ENCODE peak calls at places on chromosomes 12 and 14, in seven cellular contexts. A, X, W, B, Z, S and T are unnamed samples.

GRCh38 chr12:101097829-101098580 is 112.0 kb downstream of the SLC5A8 start:
- DNase-seq in A (no peak), X (no peak), W (no peak), Z (no peak), S (no peak), B (no peak), T (no peak)

GRCh38 chr12:51976376-51977160 is 25.1 kb downstream of the ACVR1B start:
- DNase-seq in X (no peak), Z (no peak), A (no peak), B (no peak), S (no peak), W (no peak), T (no peak)

GRCh38 chr12:97235102-97235501 is 227.5 kb upstream of the RMST start:
- DNase-seq in A (no peak), Z (no peak), S (no peak), B (no peak), W (no peak), X (no peak), T (no peak)

GRCh38 chr14:29810064-29810463 is 117.6 kb downstream of the PRKD1 start:
- DNase-seq in W (no peak), B (no peak), A (no peak), S (no peak), X (no peak), Z (no peak), T (no peak)

GRCh38 chr14:73462815-73463214 is 4.5 kb upstream of the NUMB start:
- DNase-seq in Z (no peak), A (no peak), B (no peak), S (no peak), W (no peak), X (no peak), T (no peak)

GRCh38 chr14:78897443-78897842 is 727.3 kb downstream of the NRXN3 start:
- DNase-seq in B (no peak), A (no peak), W (no peak), Z (no peak), S (no peak), X (no peak), T (no peak)

GRCh38 chr14:88541324-88541723 is 13.5 kb downstream of the PTPN21 start:
- DNase-seq in S (no peak), Z (no peak), A (no peak), B (no peak), W (no peak), X (no peak), T (no peak)

GRCh38 chr14:38329236-38329635 is 73.3 kb upstream of the CLEC14A start:
- DNase-seq in S (no peak), A (no peak), X (no peak), W (no peak), Z (no peak), B (no peak), T (no peak)

GRCh38 chr12:22230280-22230794 is 104.2 kb downstream of the ST8SIA1 start:
- DNase-seq in S (no peak), Z (no peak), W (no peak), A (no peak), B (no peak), X (no peak), T (no peak)